ENCODE peak calls at places on chromosomes 1 and 21, in six cellular contexts. One of them, this sample, is unnamed. For H3K9me3, the result is how much of the 10 kb centered on the place peaks cover.

GRCh38 chr1:84377480-84378095 is 20.7 kb upstream of the DNASE2B start:
- DNase-seq in body of pancreas: peak
- DNase-seq in transverse colon: no peak
- DNase-seq in IMR-90: peak
- DNase-seq in heart left ventricle: peak
- DNase-seq in adrenal gland: peak
- DNase-seq in this sample: no peak

GRCh38 chr21:27703806-27704205 is 736.9 kb upstream of the ADAMTS5 start:
- DNase-seq in body of pancreas: no peak
- DNase-seq in transverse colon: no peak
- DNase-seq in IMR-90: no peak
- DNase-seq in heart left ventricle: no peak
- DNase-seq in adrenal gland: no peak
- DNase-seq in this sample: no peak

GRCh38 chr1:22053861-22054770 is 1.6 kb downstream of the CDC42 start:
- DNase-seq in body of pancreas: no peak
- DNase-seq in transverse colon: no peak
- DNase-seq in IMR-90: peak
- DNase-seq in heart left ventricle: no peak
- DNase-seq in adrenal gland: no peak
- DNase-seq in this sample: no peak

GRCh38 chr1:205107327-205107726 is 14.5 kb downstream of the RBBP5 start:
- DNase-seq in body of pancreas: no peak
- DNase-seq in transverse colon: no peak
- DNase-seq in IMR-90: no peak
- DNase-seq in heart left ventricle: no peak
- DNase-seq in adrenal gland: no peak
- DNase-seq in this sample: no peak

GRCh38 chr21:21324297-21324696 is 326.1 kb downstream of the NCAM2 start:
- DNase-seq in body of pancreas: no peak
- DNase-seq in transverse colon: no peak
- DNase-seq in IMR-90: no peak
- DNase-seq in heart left ventricle: no peak
- DNase-seq in adrenal gland: no peak
- DNase-seq in this sample: no peak

GRCh38 chr1:205344010-205344808 is 12.5 kb downstream of the KLHDC8A start:
- DNase-seq in body of pancreas: peak
- DNase-seq in transverse colon: peak
- DNase-seq in IMR-90: no peak
- DNase-seq in heart left ventricle: no peak
- DNase-seq in adrenal gland: no peak
- DNase-seq in this sample: no peak

GRCh38 chr1:196734006-196734405 is 40.6 kb upstream of the CFHR3 start:
- DNase-seq in body of pancreas: no peak
- DNase-seq in transverse colon: no peak
- DNase-seq in IMR-90: no peak
- DNase-seq in heart left ventricle: no peak
- DNase-seq in adrenal gland: no peak
- DNase-seq in this sample: no peak

GRCh38 chr21:32516729-32517649 is 68.3 kb downstream of the TCP10L start:
- DNase-seq in body of pancreas: no peak
- DNase-seq in transverse colon: no peak
- DNase-seq in IMR-90: peak
- DNase-seq in heart left ventricle: no peak
- DNase-seq in adrenal gland: no peak
- DNase-seq in this sample: no peak

GRCh38 chr1:228416217-228416971 is at the start of gene TRIM17:
- DNase-seq in body of pancreas: peak
- DNase-seq in transverse colon: no peak
- DNase-seq in IMR-90: no peak
- DNase-seq in heart left ventricle: no peak
- DNase-seq in adrenal gland: no peak
- DNase-seq in this sample: no peak

GRCh38 chr1:156276966-156277381 is 5.7 kb downstream of the SMG5 start:
- DNase-seq in body of pancreas: no peak
- DNase-seq in transverse colon: no peak
- DNase-seq in IMR-90: no peak
- DNase-seq in heart left ventricle: no peak
- DNase-seq in adrenal gland: no peak
- DNase-seq in this sample: peak

GRCh38 chr1:74673351-74674111 is at the start of gene ERICH3:
- DNase-seq in body of pancreas: peak
- DNase-seq in transverse colon: no peak
- DNase-seq in IMR-90: no peak
- DNase-seq in heart left ventricle: no peak
- DNase-seq in adrenal gland: peak
- DNase-seq in this sample: peak

GRCh38 chr1:213221209-213221608 is 170.2 kb downstream of the RPS6KC1 start:
- DNase-seq in body of pancreas: no peak
- DNase-seq in transverse colon: no peak
- DNase-seq in IMR-90: no peak
- DNase-seq in heart left ventricle: no peak
- DNase-seq in adrenal gland: no peak
- DNase-seq in this sample: no peak

GRCh38 chr1:58778593-58778992 is 5.3 kb downstream of the JUN start:
- DNase-seq in body of pancreas: peak
- DNase-seq in transverse colon: no peak
- DNase-seq in IMR-90: no peak
- DNase-seq in heart left ventricle: no peak
- DNase-seq in adrenal gland: no peak
- DNase-seq in this sample: no peak
- H3K9me3 ChIP-seq in body of pancreas: under half
- H3K9me3 ChIP-seq in transverse colon: under half
- H3K9me3 ChIP-seq in IMR-90: under half
- H3K9me3 ChIP-seq in heart left ventricle: under half
- H3K9me3 ChIP-seq in adrenal gland: under half
- H3K9me3 ChIP-seq in this sample: under half

DNA sequence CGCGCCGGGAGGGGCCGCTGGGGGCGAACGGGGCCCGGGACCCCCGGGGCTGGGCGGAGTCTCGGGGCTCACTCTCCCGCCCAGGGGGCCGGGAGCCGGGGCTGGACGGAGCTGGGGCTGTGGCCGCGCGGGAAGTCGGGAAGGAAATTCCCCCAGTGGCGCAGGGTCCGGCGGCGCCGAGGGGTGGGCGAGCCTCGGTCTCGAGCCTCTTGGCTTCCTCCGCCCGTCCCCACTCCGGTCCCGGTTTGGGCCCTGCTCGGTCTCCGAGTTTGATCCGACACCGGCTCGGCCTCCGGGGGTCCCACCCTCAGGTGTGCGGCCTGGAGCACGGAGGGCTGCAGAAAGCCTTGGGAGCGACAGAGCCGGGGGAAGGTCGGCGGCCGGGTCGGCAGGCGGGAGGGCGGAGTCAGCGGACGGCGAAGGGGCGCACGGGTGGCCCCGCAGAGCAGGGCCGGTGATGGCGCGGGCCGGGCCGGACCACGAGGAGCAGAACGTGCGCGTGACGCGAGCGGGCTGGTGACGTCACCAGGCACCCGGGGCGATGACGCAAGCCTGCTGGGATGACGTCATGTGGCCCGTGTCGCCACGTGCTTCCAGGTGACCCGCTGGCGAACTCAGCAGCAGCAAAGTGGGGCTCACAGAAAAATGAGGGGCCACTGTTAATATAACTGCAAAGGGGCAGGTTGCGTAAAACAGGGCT is 610 bp upstream of the HES4 start:
- DNase-seq in body of pancreas: peak
- DNase-seq in transverse colon: peak
- DNase-seq in IMR-90: peak
- DNase-seq in heart left ventricle: peak
- DNase-seq in adrenal gland: peak
- DNase-seq in this sample: peak
- TF ChIP-seq POLR2A in body of pancreas: peak
- TF ChIP-seq POLR2A in transverse colon: peak
- TF ChIP-seq POLR2A in IMR-90: peak
- TF ChIP-seq POLR2A in heart left ventricle: no peak
- TF ChIP-seq POLR2A in adrenal gland: no peak
- TF ChIP-seq POLR2A in this sample: peak

DNA sequence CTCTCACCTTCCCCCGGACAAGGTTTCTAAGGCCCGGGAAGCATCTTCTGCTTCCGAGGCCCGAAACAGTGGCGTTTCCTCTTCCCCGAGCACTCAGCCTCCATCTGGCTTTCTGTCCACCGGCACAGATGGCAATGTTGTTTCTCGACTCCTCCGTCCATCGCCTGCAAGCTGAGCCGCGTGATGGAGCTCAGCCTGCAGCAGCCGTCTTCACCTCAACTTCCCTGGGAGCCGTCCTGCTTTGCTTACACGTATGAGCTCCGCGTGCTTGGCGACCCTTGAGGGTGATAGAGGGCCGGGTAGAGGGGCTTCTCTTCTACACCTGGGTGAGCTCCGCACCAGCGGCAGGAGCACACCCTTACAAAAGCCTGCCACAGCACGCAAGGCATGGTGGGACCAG is 80.4 kb downstream of the AJAP1 start:
- DNase-seq in body of pancreas: no peak
- DNase-seq in transverse colon: no peak
- DNase-seq in IMR-90: no peak
- DNase-seq in heart left ventricle: no peak
- DNase-seq in adrenal gland: no peak
- DNase-seq in this sample: no peak
- H3K9me3 ChIP-seq in body of pancreas: under half
- H3K9me3 ChIP-seq in transverse colon: under half
- H3K9me3 ChIP-seq in IMR-90: under half
- H3K9me3 ChIP-seq in heart left ventricle: under half
- H3K9me3 ChIP-seq in adrenal gland: under half
- H3K9me3 ChIP-seq in this sample: under half

DNA sequence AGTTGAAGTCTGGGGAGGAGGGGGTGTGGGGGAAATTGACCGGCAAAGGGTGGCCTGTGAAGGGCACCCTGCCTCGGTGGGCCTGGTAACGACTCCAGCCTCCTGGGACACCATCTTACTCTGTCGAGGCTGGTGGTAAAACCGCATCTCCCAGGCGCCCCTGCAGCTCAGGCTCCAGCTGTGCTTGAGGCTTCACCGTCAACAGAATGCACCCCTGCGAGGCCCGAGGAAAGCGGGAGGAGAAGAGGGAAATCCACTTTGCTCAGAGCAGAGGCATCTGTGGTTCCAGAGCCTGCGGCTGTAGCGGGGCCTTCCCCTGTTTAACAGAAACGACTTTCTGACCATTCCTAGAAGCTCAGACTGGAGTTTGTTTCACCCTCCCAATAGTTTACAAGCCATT is 165.6 kb downstream of the NPHP4 start:
- DNase-seq in body of pancreas: no peak
- DNase-seq in transverse colon: no peak
- DNase-seq in IMR-90: no peak
- DNase-seq in heart left ventricle: no peak
- DNase-seq in adrenal gland: no peak
- DNase-seq in this sample: no peak
- TF ChIP-seq POLR2A in body of pancreas: no peak
- TF ChIP-seq POLR2A in transverse colon: no peak
- TF ChIP-seq POLR2A in IMR-90: no peak
- TF ChIP-seq POLR2A in heart left ventricle: no peak
- TF ChIP-seq POLR2A in adrenal gland: no peak
- TF ChIP-seq POLR2A in this sample: no peak

This sample was measured in right lobe of liver.